ENCODE peak calls at places on chromosomes 4 and X, in six cellular contexts. Y, C, B, V, T and W are unnamed samples.

GRCh38 chrX:54561622-54562021 is 31.6 kb downstream of the GNL3L start:
- DNase-seq in V (no peak), B (no peak), C (no peak), Y (no peak), T (no peak), W (no peak)

GRCh38 chr4:185774815-185775684 is 36.9 kb downstream of the SORBS2 start:
- DNase-seq in B (peak; percentile 73), V (no peak), T (no peak), Y (no peak), C (peak; percentile 94), W (no peak)

GRCh38 chr4:110062166-110062565 is 136.2 kb downstream of the ELOVL6 start:
- DNase-seq in V (no peak), Y (no peak), C (no peak), B (no peak), T (no peak), W (no peak)

GRCh38 chr4:4506961-4507360 is 34.9 kb downstream of the STX18 start:
- DNase-seq in Y (no peak), B (no peak), T (no peak), C (no peak), V (no peak), W (no peak)

GRCh38 chr4:110668463-110669245 is 45.8 kb upstream of the PITX2 start:
- DNase-seq in V (no peak), C (no peak), B (no peak), T (no peak), Y (no peak), W (no peak)

GRCh38 chr4:109022941-109023340 is 260.1 kb upstream of the ETNPPL start:
- DNase-seq in Y (no peak), B (no peak), T (no peak), C (no peak), V (no peak), W (no peak)

GRCh38 chrX:72100824-72101351 is 30.8 kb downstream of the RTL5 start:
- DNase-seq in Y (no peak), T (no peak), V (no peak), B (peak; percentile 67), C (no peak), W (peak; percentile 57)

GRCh38 chr4:16027114-16027513 is 56.7 kb downstream of the PROM1 start:
- DNase-seq in T (no peak), Y (no peak), C (no peak), V (no peak), B (no peak), W (no peak)

GRCh38 chr4:139828966-139829662 is 163.5 kb downstream of the MGST2 start:
- DNase-seq in B (no peak), T (no peak), V (no peak), C (no peak), Y (no peak), W (no peak)

GRCh38 chr4:47703964-47704363 is 133.9 kb downstream of the CORIN start:
- DNase-seq in V (no peak), T (no peak), Y (no peak), B (no peak), C (no peak), W (no peak)

GRCh38 chr4:174256277-174256713 is 27.2 kb downstream of the FBXO8 start:
- DNase-seq in C (peak; percentile 31), V (no peak), B (no peak), T (no peak), Y (no peak), W (no peak)

DNA sequence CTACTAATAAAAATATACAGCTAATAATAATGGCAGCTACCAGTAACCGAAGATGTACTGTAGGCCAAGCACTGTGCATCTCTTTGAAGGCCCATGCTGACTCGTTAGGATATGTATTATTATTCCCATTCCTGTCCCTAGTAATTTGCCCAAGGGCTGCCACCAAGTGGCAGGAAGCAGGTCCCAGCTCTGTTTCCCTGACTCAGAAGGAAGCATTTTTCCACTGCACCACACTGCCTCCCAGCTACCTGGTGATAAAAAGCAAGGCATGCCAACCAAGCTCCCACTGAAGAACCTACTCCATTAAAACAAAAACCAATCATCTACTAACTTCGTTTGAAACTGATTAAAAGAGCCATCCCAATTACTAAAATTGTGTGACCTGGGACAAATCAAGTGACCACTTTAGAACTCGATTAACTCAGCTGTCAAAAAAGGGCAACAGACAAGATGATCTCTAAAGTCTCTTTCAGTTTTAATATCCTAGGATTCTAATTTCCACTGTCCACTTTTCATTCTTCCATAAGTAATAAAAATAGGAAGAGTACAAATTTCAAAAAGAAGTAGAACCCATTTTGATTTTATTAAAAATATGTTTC is 24.3 kb upstream of the PGM2 start:
- DNase-seq in B (peak; percentile 67), C (peak; percentile 48), V (peak; percentile 82), Y (peak; percentile 86), T (peak; percentile 75), W (peak; percentile 77)
- TF ChIP-seq CTCF in B (peak; percentile 65), C (peak; percentile 86), V (peak; percentile 77), Y (peak; percentile 82), T (peak; percentile 65), W (peak; percentile 50)

DNA sequence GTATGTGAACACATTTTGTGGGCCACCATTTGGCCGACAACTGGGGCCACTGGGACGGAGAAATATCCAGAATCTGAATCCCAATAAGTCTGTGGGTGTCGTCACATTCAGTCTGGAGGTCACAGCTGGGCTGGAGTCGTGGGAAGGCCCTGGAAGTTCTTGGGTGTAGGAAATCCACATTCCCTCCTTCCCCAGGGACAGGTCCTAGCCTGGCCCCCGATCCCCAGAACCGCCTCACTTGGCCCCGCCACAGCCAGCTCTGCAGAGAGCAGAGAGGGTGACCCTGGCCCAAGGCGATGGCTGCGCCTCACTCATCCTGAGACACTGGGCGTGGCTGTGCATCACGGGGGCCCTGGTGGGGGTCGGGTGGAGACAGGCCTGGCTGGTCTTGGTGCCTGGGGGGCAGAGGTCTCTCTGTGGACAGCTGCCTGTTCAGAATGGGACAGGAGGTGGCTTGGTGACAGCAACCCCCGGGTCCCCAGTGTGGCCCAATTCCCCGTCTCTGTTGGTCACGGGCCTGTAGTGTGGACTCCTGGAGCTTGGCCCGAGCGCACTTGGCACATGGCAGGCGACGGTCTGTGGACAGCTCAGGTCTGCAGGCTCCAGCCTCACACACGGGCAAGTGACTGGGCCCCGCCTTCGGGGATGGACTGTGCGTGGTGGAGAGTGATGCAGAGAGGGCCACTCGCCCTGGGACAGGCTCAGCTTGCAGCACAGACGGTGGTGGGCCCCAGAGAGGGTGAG is 16.4 kb downstream of the DOK7 start:
- DNase-seq in T (no peak), B (no peak), Y (no peak), V (no peak), C (no peak), W (no peak)
- H3K27me3 ChIP-seq in T (no peaks in the 10 kb centered on the region), B (peaks cover 25% of the 10 kb centered on the region), Y (peaks cover 5% of the 10 kb centered on the region), V (no peaks in the 10 kb centered on the region), C (peaks cover 16% of the 10 kb centered on the region), W (no peaks in the 10 kb centered on the region)

GRCh38 chr4:6252051-6252450 is 17.6 kb upstream of the WFS1 start:
- DNase-seq in C (no peak), B (no peak), V (no peak), Y (no peak), T (no peak), W (no peak)

GRCh38 chr4:6251365-6251764 is 18.3 kb upstream of the WFS1 start:
- DNase-seq in C (no peak), B (no peak), V (no peak), Y (no peak), T (no peak), W (no peak)

GRCh38 chr4:6253111-6253510 is 16.5 kb upstream of the WFS1 start:
- DNase-seq in C (no peak), V (no peak), B (no peak), T (no peak), Y (no peak), W (no peak)

GRCh38 chr4:6250235-6250983 is 19.2 kb upstream of the WFS1 start:
- DNase-seq in B (no peak), Y (peak; percentile 85), V (peak; percentile 39), C (peak; percentile 43), T (peak; percentile 59), W (no peak)

GRCh38 chr4:6250984-6251295 is 18.7 kb upstream of the WFS1 start:
- DNase-seq in V (no peak), B (no peak), T (no peak), C (no peak), Y (no peak), W (no peak)
- TF ChIP-seq CTCF in V (no peak), B (no peak), T (peak; percentile 17), C (no peak), Y (no peak), W (no peak)

GRCh38 chr4:130851932-130852331 is 1756.0 kb downstream of the C4orf33 start:
- DNase-seq in Y (no peak), T (no peak), B (no peak), C (no peak), V (no peak), W (no peak)

GRCh38 chr4:130849985-130850632 is 1754.2 kb downstream of the C4orf33 start:
- DNase-seq in Y (no peak), B (no peak), V (no peak), T (no peak), C (no peak), W (no peak)

DNA sequence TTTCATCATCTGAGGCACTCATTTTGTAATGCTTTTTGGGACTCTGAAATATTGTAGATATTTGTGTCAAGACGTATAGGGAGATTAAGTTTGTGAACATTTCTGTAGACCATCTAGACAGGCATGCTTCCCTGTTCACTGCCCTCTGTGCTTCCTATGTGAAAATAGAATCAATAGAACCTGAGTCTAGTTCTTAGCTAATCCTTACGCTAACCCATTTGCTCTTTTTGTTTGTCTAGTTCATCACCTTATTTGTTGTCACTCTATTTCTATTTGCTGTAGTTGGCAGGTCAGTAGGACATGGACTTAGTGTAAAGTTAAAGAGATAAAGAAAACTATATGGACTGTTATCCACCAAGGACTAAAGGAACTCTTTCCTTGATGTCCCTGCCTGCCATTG is 1755.2 kb downstream of the C4orf33 start:
- DNase-seq in C (no peak), B (no peak), T (no peak), V (no peak), Y (no peak), W (no peak)
- H3K27me3 ChIP-seq in C (no peaks in the 10 kb centered on the region), B (no peaks in the 10 kb centered on the region), T (no peaks in the 10 kb centered on the region), V (no peaks in the 10 kb centered on the region), Y (no peaks in the 10 kb centered on the region), W (no peaks in the 10 kb centered on the region)

DNA sequence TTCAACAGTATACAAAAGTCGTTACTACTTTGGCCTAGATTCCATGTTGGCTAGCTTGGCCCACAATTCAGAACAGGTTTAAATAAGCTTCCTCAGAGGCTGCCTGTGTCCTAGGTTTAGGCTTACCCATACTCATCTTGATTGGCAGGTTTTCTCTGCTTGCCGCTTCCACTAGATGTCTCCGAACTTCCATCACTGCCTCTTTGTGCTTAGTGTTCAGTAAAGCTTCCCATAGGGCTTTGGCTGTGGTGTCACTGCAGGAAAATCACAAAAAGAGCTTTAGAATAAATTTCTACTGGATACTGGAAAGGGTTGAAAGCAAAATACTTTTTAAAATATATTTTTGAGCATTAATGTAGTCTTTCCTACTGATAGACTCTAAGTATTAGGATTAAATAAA is 52.4 kb downstream of the SCFD2 start:
- DNase-seq in B (no peak), V (peak; percentile 52), C (peak; percentile 34), Y (peak; percentile 72), T (no peak), W (no peak)
- TF ChIP-seq CTCF in B (no peak), V (peak; percentile 54), C (peak; percentile 66), Y (peak; percentile 69), T (no peak), W (no peak)